ENCODE peak calls at places on chromosome 11, in eight cellular contexts. J, Q, L, M, R, B, Z and X are unnamed samples. For H3K9me3 and H3K27me3, the result is how much of the 10 kb centered on the place peaks cover.

GRCh38 chr11:65709661-65710060 is 2.4 kb upstream of the KAT5 start:
- DNase-seq in J (no peak), Q (no peak), L (no peak), M (no peak), R (no peak), B (no peak), Z (no peak), X (no peak)

GRCh38 chr11:64629796-64630562 is 39.0 kb downstream of the SLC22A12 start:
- DNase-seq in J (peak), Q (no peak), L (peak), M (no peak), R (no peak), B (peak), Z (no peak), X (no peak)

GRCh38 chr11:107397357-107397756 is 60.3 kb downstream of the CWF19L2 start:
- DNase-seq in J (peak), Q (peak), L (no peak), M (no peak), R (no peak), B (peak), Z (no peak), X (no peak)

GRCh38 chr11:67351275-67352005 is 1.9 kb downstream of the POLD4 start:
- DNase-seq in J (peak), Q (peak), L (peak), M (no peak), R (no peak), B (peak), Z (peak), X (peak)

GRCh38 chr11:113103932-113104331 is 142.7 kb downstream of the NCAM1 start:
- DNase-seq in J (no peak), Q (no peak), L (no peak), M (no peak), R (no peak), B (no peak), Z (no peak), X (no peak)

GRCh38 chr11:92423133-92423532 is 198.5 kb downstream of the FAT3 start:
- DNase-seq in J (no peak), Q (no peak), L (no peak), M (no peak), R (no peak), B (no peak), Z (no peak), X (no peak)

GRCh38 chr11:113618360-113618759 is 87.7 kb downstream of the TMPRSS5 start:
- DNase-seq in J (no peak), Q (no peak), L (no peak), M (no peak), R (no peak), B (no peak), Z (no peak), X (no peak)

GRCh38 chr11:115194798-115195101 is 309.5 kb downstream of the CADM1 start:
- DNase-seq in J (no peak), Q (no peak), L (no peak), M (no peak), R (no peak), B (no peak), Z (no peak), X (no peak)

GRCh38 chr11:79456501-79456900 is 15.7 kb upstream of the TENM4 start:
- DNase-seq in J (no peak), Q (no peak), L (no peak), M (no peak), R (no peak), B (no peak), Z (no peak), X (no peak)

GRCh38 chr11:35523351-35523768 is 2.1 kb downstream of the PAMR1 start:
- DNase-seq in J (no peak), Q (no peak), L (no peak), M (no peak), R (no peak), B (no peak), Z (no peak), X (no peak)

GRCh38 chr11:65152157-65152556 is 17.8 kb upstream of the SYVN1 start:
- DNase-seq in J (no peak), Q (no peak), L (no peak), M (no peak), R (no peak), B (no peak), Z (no peak), X (no peak)

GRCh38 chr11:9379046-9379445 is 5.4 kb upstream of the IPO7 start:
- DNase-seq in J (no peak), Q (no peak), L (no peak), M (no peak), R (no peak), B (no peak), Z (no peak), X (no peak)

GRCh38 chr11:111162306-111162705 is 83.2 kb upstream of the POU2AF2 start:
- DNase-seq in J (no peak), Q (no peak), L (no peak), M (no peak), R (no peak), B (no peak), Z (no peak), X (no peak)

GRCh38 chr11:121762820-121763219 is 310.1 kb upstream of the SORL1-AS1 start:
- DNase-seq in J (no peak), Q (no peak), L (no peak), M (no peak), R (no peak), B (peak), Z (no peak), X (no peak)

GRCh38 chr11:45810431-45811108 is 5.6 kb downstream of the SLC35C1 start:
- DNase-seq in J (no peak), Q (no peak), L (no peak), M (no peak), R (no peak), B (no peak), Z (no peak), X (no peak)

GRCh38 chr11:70581991-70582885 is 183.9 kb downstream of the CTTN start:
- DNase-seq in J (no peak), Q (no peak), L (no peak), M (no peak), R (no peak), B (no peak), Z (no peak), X (no peak)

GRCh38 chr11:10302744-10303557 is 1.9 kb upstream of the ADM start:
- DNase-seq in J (peak), Q (peak), L (peak), M (peak), R (peak), B (peak), Z (peak), X (peak)

GRCh38 chr11:2095542-2095941 is 43.6 kb downstream of the IGF2 start:
- DNase-seq in J (no peak), Q (no peak), L (no peak), M (no peak), R (no peak), B (no peak), Z (no peak), X (no peak)

GRCh38 chr11:54944211-54944610 is 237.6 kb downstream of the OR4A5 start:
- DNase-seq in J (no peak), Q (no peak), L (no peak), M (no peak), R (no peak), B (no peak), Z (no peak), X (no peak)
- H3K9me3 ChIP-seq in J (under half), Q (under half), L (half or more), M (under half), R (under half), B (under half), Z (under half), X (under half)

GRCh38 chr11:62882428-62882742 is 1.7 kb downstream of the SLC3A2 start:
- DNase-seq in J (no peak), Q (no peak), L (no peak), M (no peak), R (no peak), B (no peak), Z (no peak), X (no peak)
- H3K4me3 ChIP-seq in J (peak), Q (peak), L (peak), M (peak), R (peak), B (peak), Z (peak), X (peak)

GRCh38 chr11:125284209-125284608 is 119.7 kb downstream of the PKNOX2 start:
- DNase-seq in J (no peak), Q (no peak), L (no peak), M (no peak), R (no peak), B (no peak), Z (no peak), X (no peak)
- H3K27me3 ChIP-seq in J (half or more), Q (under half), L (under half), M (under half), R (under half), B (under half), Z (under half), X (under half)

GRCh38 chr11:61341706-61342105 is 8.7 kb downstream of the TKFC start:
- DNase-seq in J (no peak), Q (no peak), L (no peak), M (no peak), R (no peak), B (no peak), Z (no peak), X (no peak)
- H3K9me3 ChIP-seq in J (under half), Q (under half), L (under half), M (under half), R (under half), B (under half), Z (under half), X (under half)

DNA sequence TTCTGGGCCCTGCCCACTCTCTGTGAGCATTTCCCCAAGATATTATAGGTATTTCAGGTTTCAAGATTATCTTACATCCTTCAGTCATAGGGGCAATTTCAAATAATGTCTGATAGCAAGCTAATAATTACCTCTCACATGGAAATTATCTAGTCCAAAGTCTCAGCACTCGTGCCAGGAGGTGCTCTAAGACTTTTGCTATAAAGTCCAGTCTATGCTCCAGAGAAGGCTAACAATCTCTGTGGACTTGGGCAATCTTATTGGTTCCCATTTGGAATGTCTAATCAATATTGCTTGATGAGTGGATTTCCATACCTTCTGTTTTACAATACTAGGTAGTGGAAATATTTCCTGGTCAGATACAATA is 5.4 kb downstream of the TREH start:
- DNase-seq in J (no peak), Q (no peak), L (no peak), M (no peak), R (no peak), B (no peak), Z (no peak), X (no peak)
- H3K4me3 ChIP-seq in J (no peak), Q (no peak), L (no peak), M (no peak), R (no peak), B (no peak), Z (no peak), X (no peak)

DNA sequence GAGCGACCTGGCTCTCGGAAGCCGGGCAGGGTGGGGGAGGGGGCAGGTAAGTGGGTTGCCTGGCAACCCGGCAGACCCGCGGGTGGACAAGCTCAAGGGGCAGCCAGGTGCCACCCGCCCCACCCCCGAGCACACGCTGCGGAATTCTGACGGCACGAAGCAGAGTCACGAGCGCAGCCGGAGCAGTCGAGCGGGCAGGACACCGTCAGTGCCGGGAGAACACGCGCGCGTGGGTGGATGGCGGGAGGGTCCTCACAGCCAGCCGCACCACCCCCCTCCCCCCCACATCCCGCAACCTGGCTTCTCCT is 133.2 kb upstream of the HSD17B12 start:
- DNase-seq in J (no peak), Q (no peak), L (no peak), M (no peak), R (no peak), B (no peak), Z (no peak), X (no peak)
- H3K27me3 ChIP-seq in J (under half), Q (half or more), L (under half), M (under half), R (half or more), B (under half), Z (under half), X (under half)

DNA sequence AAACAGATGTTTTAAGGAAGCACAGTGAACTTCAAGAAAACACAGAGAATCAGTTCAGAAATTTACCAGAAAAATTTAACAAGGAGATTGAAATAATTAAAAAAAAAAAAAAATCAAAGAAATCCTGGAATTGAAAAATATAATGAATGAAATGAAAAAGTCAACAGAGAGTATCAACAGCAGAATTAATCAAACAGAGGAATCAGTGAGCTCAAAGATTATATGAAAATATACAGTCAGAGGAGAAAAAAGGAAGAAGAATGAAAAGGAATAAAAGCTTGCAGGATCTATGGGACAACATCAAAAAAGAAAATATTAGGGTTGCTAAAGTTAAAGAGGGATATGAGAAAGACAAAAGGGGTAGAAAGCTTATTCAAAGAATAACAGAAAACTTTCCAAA is 82.3 kb downstream of the XRRA1 start:
- DNase-seq in J (no peak), Q (no peak), L (no peak), M (no peak), R (no peak), B (no peak), Z (no peak), X (no peak)
- H3K9me3 ChIP-seq in J (under half), Q (half or more), L (half or more), M (under half), R (under half), B (under half), Z (under half), X (under half)

GRCh38 chr11:128505449-128506058 is 81.8 kb downstream of the ETS1 start:
- DNase-seq in J (no peak), Q (no peak), L (no peak), M (no peak), R (no peak), B (no peak), Z (no peak), X (no peak)

GRCh38 chr11:128507936-128508335 is 79.4 kb downstream of the ETS1 start:
- DNase-seq in J (no peak), Q (no peak), L (no peak), M (no peak), R (no peak), B (no peak), Z (no peak), X (no peak)

GRCh38 chr11:128508785-128509518 is 78.4 kb downstream of the ETS1 start:
- DNase-seq in J (no peak), Q (no peak), L (no peak), M (no peak), R (no peak), B (no peak), Z (peak), X (no peak)

GRCh38 chr11:128506384-128506783 is 81.0 kb downstream of the ETS1 start:
- DNase-seq in J (no peak), Q (no peak), L (no peak), M (no peak), R (no peak), B (no peak), Z (no peak), X (no peak)

GRCh38 chr11:128506999-128507591 is 80.3 kb downstream of the ETS1 start:
- DNase-seq in J (no peak), Q (peak), L (peak), M (peak), R (peak), B (no peak), Z (no peak), X (peak)
- H3K4me3 ChIP-seq in J (no peak), Q (peak), L (peak), M (peak), R (peak), B (no peak), Z (peak), X (peak)

GRCh38 chr11:134376150-134376921 is 35.7 kb downstream of the B3GAT1 start:
- DNase-seq in J (no peak), Q (no peak), L (no peak), M (no peak), R (no peak), B (no peak), Z (no peak), X (no peak)
- H3K27me3 ChIP-seq in J (under half), Q (under half), L (under half), M (under half), R (under half), B (under half), Z (under half), X (under half)

DNA sequence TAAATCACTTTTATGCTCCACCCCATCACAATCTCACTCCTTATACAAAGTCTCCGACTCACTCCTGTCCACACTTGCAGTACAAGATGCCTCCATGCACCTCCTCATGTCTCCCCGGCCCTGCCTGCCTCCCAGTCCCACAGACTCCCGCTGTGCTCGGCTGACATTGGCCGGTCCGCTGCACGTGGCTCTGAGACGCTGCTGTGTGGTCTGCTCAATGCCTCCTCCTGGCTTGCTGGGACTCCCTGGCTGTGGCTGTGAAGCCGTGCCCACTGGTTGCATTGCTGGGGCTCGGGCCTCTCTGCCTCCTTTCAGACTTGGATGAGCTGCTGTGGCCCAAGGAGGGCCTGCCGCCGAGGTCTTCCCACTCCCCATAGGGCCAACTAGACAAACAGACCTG is 224.0 kb upstream of the B3GAT1 start:
- DNase-seq in J (no peak), Q (no peak), L (no peak), M (no peak), R (no peak), B (no peak), Z (no peak), X (peak)
- H3K9me3 ChIP-seq in J (under half), Q (under half), L (under half), M (under half), R (under half), B (under half), Z (under half), X (under half)